ENCODE peak calls at places on chromosomes 11 and 22, in four cellular contexts. W is endodermal cell, Y is GM20000, O is MM.1S. L is an unnamed sample.

GRCh38 chr22:44538071-44538470 is 40.0 kb upstream of the RTL6 start:
- DNase-seq in O (no peak), W (no peak), Y (no peak), L (no peak)

GRCh38 chr11:114301927-114302326 is 5.7 kb downstream of the NNMT start:
- DNase-seq in O (no peak), Y (no peak), W (no peak), L (no peak)

GRCh38 chr11:65613091-65613928 is 711 bp downstream of the MAP3K11 start:
- DNase-seq in Y (no peak), W (peak; percentile 69), O (peak; percentile 20), L (no peak)

GRCh38 chr11:40567392-40567791 is 892.1 kb downstream of the LRRC4C start:
- DNase-seq in W (no peak), O (no peak), Y (no peak), L (no peak)

GRCh38 chr11:69660001-69660500 is 15.1 kb downstream of the LTO1 start:
- DNase-seq in O (no peak), W (no peak), Y (no peak), L (no peak)

GRCh38 chr22:44723801-44724200 is 21.8 kb downstream of the PRR5 start:
- DNase-seq in O (peak; percentile 36), Y (no peak), W (no peak), L (peak; percentile 62)

GRCh38 chr11:121810291-121810690 is 305.7 kb downstream of the BLID start:
- DNase-seq in O (no peak), W (no peak), Y (no peak), L (no peak)

GRCh38 chr11:62805991-62806441 is 776 bp upstream of the NXF1 start:
- DNase-seq in O (peak; percentile 42), W (peak; percentile 57), Y (peak; percentile 28), L (peak; percentile 55)

GRCh38 chr11:69669486-69669885 is 5.7 kb downstream of the LTO1 start:
- DNase-seq in Y (no peak), W (no peak), O (no peak), L (no peak)

GRCh38 chr22:35915477-35916013 is 113.1 kb downstream of the RBFOX2 start:
- DNase-seq in W (no peak), Y (no peak), O (no peak), L (no peak)

GRCh38 chr22:27809700-27810365 is 8.3 kb upstream of the MN1 start:
- DNase-seq in W (no peak), O (no peak), Y (no peak), L (no peak)

GRCh38 chr11:62152245-62153086 is 28.7 kb downstream of the INCENP start:
- DNase-seq in O (no peak), Y (no peak), W (peak; percentile 17), L (no peak)

GRCh38 chr22:38257170-38257569 is 15.6 kb downstream of the TMEM184B start:
- DNase-seq in Y (no peak), O (no peak), W (no peak), L (no peak)

GRCh38 chr11:60971520-60971919 is at the start of gene CD6:
- DNase-seq in Y (no peak), W (no peak), O (no peak), L (no peak)

GRCh38 chr22:32852346-32853251 is 51.1 kb downstream of the TIMP3 start:
- DNase-seq in O (no peak), W (no peak), Y (no peak), L (no peak)

GRCh38 chr11:68067991-68068390 is 29.2 kb downstream of the TCIRG1 start:
- DNase-seq in W (no peak), Y (no peak), O (no peak), L (no peak)

GRCh38 chr11:88103337-88104206 is 71.7 kb downstream of the RAB38 start:
- DNase-seq in O (peak; percentile 57), Y (peak; percentile 55), W (peak; percentile 92), L (peak; percentile 16)

GRCh38 chr11:78420255-78420764 is 2.7 kb upstream of the GAB2 start:
- DNase-seq in W (peak; percentile 78), Y (peak; percentile 50), O (peak; percentile 43), L (peak; percentile 38)
- TF ChIP-seq CTCF in W (peak; percentile 73), Y (peak; percentile 48), O (peak; percentile 69), L (peak; percentile 66)

GRCh38 chr11:2554338-2555240 is 109.8 kb downstream of the KCNQ1 start:
- DNase-seq in Y (no peak), O (no peak), W (peak; percentile 31), L (no peak)
- TF ChIP-seq CTCF in Y (no peak), O (no peak), W (no peak), L (no peak)

GRCh38 chr11:13015753-13016152 is 6.6 kb downstream of the RASSF10 start:
- DNase-seq in Y (no peak), O (no peak), W (no peak), L (no peak)

GRCh38 chr11:13019313-13019712 is 10.2 kb downstream of the RASSF10 start:
- DNase-seq in W (no peak), O (no peak), Y (no peak), L (no peak)

GRCh38 chr11:13013054-13013488 is 4.0 kb downstream of the RASSF10 start:
- DNase-seq in O (no peak), W (no peak), Y (no peak), L (peak; percentile 27)

GRCh38 chr11:13012037-13012693 is 3.0 kb downstream of the RASSF10 start:
- DNase-seq in Y (no peak), W (peak; percentile 85), O (no peak), L (no peak)

GRCh38 chr11:13016415-13016814 is 7.3 kb downstream of the RASSF10 start:
- DNase-seq in O (no peak), W (no peak), Y (no peak), L (no peak)
- TF ChIP-seq CTCF in O (no peak), W (peak; percentile 41), Y (no peak), L (no peak)

DNA sequence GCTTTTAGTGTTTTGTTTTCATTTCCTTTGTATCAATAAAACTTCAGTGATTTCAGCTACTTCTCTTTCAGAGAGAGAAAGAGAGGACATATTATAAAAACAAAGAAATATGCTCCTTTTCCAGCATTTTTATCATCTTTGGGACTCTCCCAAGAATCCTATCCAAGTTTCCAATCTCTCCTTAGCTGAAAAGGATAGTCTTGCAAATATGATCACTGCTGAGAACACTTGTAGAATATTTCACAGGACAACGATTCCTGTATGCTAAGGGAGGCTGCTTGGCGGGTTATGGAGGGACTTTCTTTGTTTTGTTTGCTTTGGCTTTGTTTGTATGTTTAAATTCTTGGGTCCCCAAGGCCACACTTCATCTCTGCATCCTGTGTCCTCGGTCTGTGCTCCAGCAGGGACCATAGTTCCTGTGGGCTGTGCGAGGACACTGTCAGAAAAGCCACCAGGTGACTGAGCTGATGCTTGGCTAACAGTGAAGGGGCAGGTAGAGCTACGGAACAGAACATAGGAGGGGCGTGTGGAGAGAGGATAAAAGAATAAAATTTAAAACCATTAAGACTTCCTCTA is 408 bp upstream of the IZUMO1R start:
- DNase-seq in Y (no peak), O (no peak), W (no peak), L (no peak)
- TF ChIP-seq CTCF in Y (no peak), O (no peak), W (no peak), L (no peak)

GRCh38 chr11:72672839-72673238 is 1.4 kb downstream of the PDE2A start:
- DNase-seq in W (no peak), Y (no peak), O (no peak), L (no peak)

GRCh38 chr11:72673284-72673942 is 809 bp downstream of the PDE2A start:
- DNase-seq in W (peak; percentile 85), Y (no peak), O (no peak), L (no peak)

GRCh38 chr11:72676874-72677341 is 2.7 kb upstream of the PDE2A start:
- DNase-seq in W (peak; percentile 99), Y (peak; percentile 60), O (peak; percentile 38), L (peak; percentile 68)

GRCh38 chr11:72675221-72675620 is 999 bp upstream of the PDE2A start:
- DNase-seq in O (no peak), W (peak; percentile 76), Y (no peak), L (no peak)

GRCh38 chr11:72673943-72674828 is at the start of gene PDE2A:
- DNase-seq in O (no peak), W (peak; percentile 85), Y (no peak), L (no peak)
- TF ChIP-seq CTCF in O (no peak), W (no peak), Y (no peak), L (no peak)

DNA sequence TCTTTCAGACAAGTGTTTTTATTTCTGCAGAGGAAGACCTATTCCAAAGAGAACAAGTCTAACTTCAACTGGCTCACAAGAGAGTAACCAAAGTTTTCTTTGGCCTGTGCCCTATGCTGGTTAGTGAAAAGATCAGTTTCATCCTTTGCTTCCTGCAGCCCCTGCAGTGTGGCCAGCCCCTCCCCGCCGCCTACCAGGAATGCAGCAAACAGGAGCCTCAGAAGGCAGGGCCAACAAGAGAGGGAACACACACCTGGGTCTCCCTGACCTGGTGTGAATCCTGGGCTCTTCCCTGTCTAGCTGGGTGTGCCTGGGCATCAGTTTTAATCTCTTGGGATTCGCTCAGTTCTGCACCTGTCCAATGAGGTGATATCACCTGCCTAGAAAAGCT is 21.5 kb upstream of the SCARF2 start:
- DNase-seq in O (no peak), W (peak; percentile 75), Y (no peak), L (no peak)
- TF ChIP-seq CTCF in O (no peak), W (no peak), Y (no peak), L (no peak)

GRCh38 chr11:59102259-59102765 is 4.7 kb upstream of the FAM111B start:
- DNase-seq in O (peak; percentile 91), Y (peak; percentile 77), W (peak; percentile 95), L (peak; percentile 75)
- TF ChIP-seq CTCF in O (peak; percentile 60), Y (peak; percentile 55), W (peak; percentile 55), L (peak; percentile 79)

GRCh38 chr11:132122701-132123100 is 752.3 kb downstream of the NTM start:
- DNase-seq in O (no peak), Y (no peak), W (no peak), L (no peak)

GRCh38 chr11:132123449-132123848 is 753.0 kb downstream of the NTM start:
- DNase-seq in W (no peak), O (peak; percentile 54), Y (no peak), L (no peak)

GRCh38 chr11:132126973-132127900 is 756.8 kb downstream of the NTM start:
- DNase-seq in Y (peak; percentile 44), O (peak; percentile 33), W (peak; percentile 78), L (peak; percentile 49)

GRCh38 chr11:132125855-132126841 is 755.7 kb downstream of the NTM start:
- DNase-seq in O (peak; percentile 54), Y (peak; percentile 46), W (peak; percentile 75), L (peak; percentile 33)

GRCh38 chr11:132123854-132124835 is 753.7 kb downstream of the NTM start:
- DNase-seq in O (peak; percentile 52), W (peak; percentile 64), Y (no peak), L (no peak)
- TF ChIP-seq CTCF in O (peak; percentile 50), W (peak; percentile 64), Y (no peak), L (no peak)

L was measured in GM13977.